ENCODE peak calls at places on chromosomes 7 and 10, in six cellular contexts. U is choroid plexus epithelial cell, T is C1 segment of cervical spinal cord, Z is NCI-H748 treated with DMSO at 0.1 percent for 48 hours, H is germinal center, N is AG09319. G is an unnamed sample.

GRCh38 chr7:6631605-6632004 is 5.5 kb upstream of the ZNF316 start:
- DNase-seq in Z (no peak), U (no peak), T (no peak), N (no peak), H (no peak), G (no peak)

GRCh38 chr7:114539575-114539974 is 125.0 kb downstream of the FOXP2 start:
- DNase-seq in Z (peak), U (peak), T (no peak), H (no peak), N (no peak), G (peak)

GRCh38 chr7:77752016-77752415 is 46.2 kb downstream of the TMEM60 start:
- DNase-seq in H (no peak), Z (no peak), T (no peak), U (no peak), N (no peak), G (no peak)

GRCh38 chr7:159017741-159018140 is 126.9 kb downstream of the VIPR2 start:
- DNase-seq in Z (no peak), H (no peak), T (no peak), U (no peak), N (no peak), G (no peak)

GRCh38 chr10:102347236-102347828 is 48.2 kb upstream of the NFKB2 start:
- DNase-seq in H (no peak), N (no peak), Z (no peak), T (no peak), U (peak), G (no peak)

GRCh38 chr10:8908013-8908412 is 853.5 kb downstream of the GATA3 start:
- DNase-seq in U (no peak), N (no peak), H (no peak), Z (no peak), T (no peak), G (no peak)

GRCh38 chr7:44087914-44088838 is 5.8 kb upstream of the POLM start:
- DNase-seq in T (peak), N (peak), U (peak), H (no peak), Z (no peak), G (no peak)

GRCh38 chr10:21528452-21529235 is 3.2 kb upstream of the SKIDA1 start:
- DNase-seq in U (no peak), N (no peak), Z (peak), T (no peak), H (no peak), G (no peak)

GRCh38 chr10:58696736-58697135 is 184.1 kb downstream of the BICC1 start:
- DNase-seq in U (peak), Z (no peak), N (no peak), H (no peak), T (no peak), G (no peak)

GRCh38 chr7:13071999-13072398 is 384.6 kb downstream of the ARL4A start:
- DNase-seq in H (no peak), Z (no peak), U (no peak), T (no peak), N (peak), G (no peak)

GRCh38 chr7:139355320-139355719 is 4.4 kb upstream of the LUC7L2 start:
- DNase-seq in Z (no peak), T (no peak), N (no peak), U (peak), H (no peak), G (no peak)

GRCh38 chr10:114552050-114552449 is 106.0 kb downstream of the ABLIM1 start:
- DNase-seq in N (no peak), T (no peak), Z (no peak), H (no peak), U (no peak), G (no peak)

GRCh38 chr10:34821587-34822585 is 6.8 kb upstream of the PARD3 start:
- DNase-seq in T (no peak), Z (no peak), H (no peak), U (no peak), N (no peak), G (no peak)

GRCh38 chr7:780056-780455 is 52.2 kb upstream of the SUN1 start:
- DNase-seq in U (no peak), T (no peak), N (no peak), H (no peak), Z (no peak), G (no peak)

GRCh38 chr7:27549621-27550020 is 113.1 kb downstream of the HIBADH start:
- DNase-seq in H (no peak), U (no peak), N (no peak), T (no peak), Z (no peak), G (no peak)